ENCODE peak calls at places on chromosomes 16 and 17, in eight cellular contexts. One of them, this sample, is unnamed.

GRCh38 chr17:43902190-43902589 is 5.1 kb downstream of the MPP2 start:
- DNase-seq in CD4-positive, alpha-beta T cell: no peak
- DNase-seq in BE2C: no peak
- DNase-seq in tibial artery: no peak
- DNase-seq in neural progenitor cell: peak; percentile 84
- DNase-seq in uterus: no peak
- DNase-seq in H9: no peak
- DNase-seq in hepatocyte: no peak
- DNase-seq in this sample: no peak

GRCh38 chr16:1183235-1183907 is 30.5 kb downstream of the CACNA1H start:
- DNase-seq in CD4-positive, alpha-beta T cell: no peak
- DNase-seq in BE2C: peak; percentile 77
- DNase-seq in tibial artery: peak; percentile 46
- DNase-seq in neural progenitor cell: peak; percentile 75
- DNase-seq in uterus: peak; percentile 87
- DNase-seq in H9: no peak
- DNase-seq in hepatocyte: peak; percentile 73
- DNase-seq in this sample: peak; percentile 47

GRCh38 chr17:21359483-21359840 is 16.7 kb upstream of the KCNJ12 start:
- DNase-seq in CD4-positive, alpha-beta T cell: no peak
- DNase-seq in BE2C: no peak
- DNase-seq in tibial artery: no peak
- DNase-seq in neural progenitor cell: no peak
- DNase-seq in uterus: no peak
- DNase-seq in H9: no peak
- DNase-seq in hepatocyte: no peak
- DNase-seq in this sample: no peak

GRCh38 chr17:82171750-82172375 is 40.8 kb downstream of the CCDC57 start:
- DNase-seq in CD4-positive, alpha-beta T cell: no peak
- DNase-seq in BE2C: no peak
- DNase-seq in tibial artery: no peak
- DNase-seq in neural progenitor cell: no peak
- DNase-seq in uterus: no peak
- DNase-seq in H9: no peak
- DNase-seq in hepatocyte: no peak
- DNase-seq in this sample: no peak

GRCh38 chr17:38728290-38728831 is 1.8 kb upstream of the CISD3 start:
- DNase-seq in CD4-positive, alpha-beta T cell: peak; percentile 63
- DNase-seq in BE2C: no peak
- DNase-seq in tibial artery: no peak
- DNase-seq in neural progenitor cell: no peak
- DNase-seq in uterus: no peak
- DNase-seq in H9: no peak
- DNase-seq in hepatocyte: no peak
- DNase-seq in this sample: no peak

GRCh38 chr17:61394630-61395408 is 4.8 kb upstream of the TBX2 start:
- DNase-seq in CD4-positive, alpha-beta T cell: no peak
- DNase-seq in BE2C: peak; percentile 60
- DNase-seq in tibial artery: no peak
- DNase-seq in neural progenitor cell: no peak
- DNase-seq in uterus: no peak
- DNase-seq in H9: no peak
- DNase-seq in hepatocyte: no peak
- DNase-seq in this sample: no peak

GRCh38 chr17:6756425-6757012 is 673 bp downstream of the XAF1 start:
- DNase-seq in CD4-positive, alpha-beta T cell: no peak
- DNase-seq in BE2C: no peak
- DNase-seq in tibial artery: no peak
- DNase-seq in neural progenitor cell: no peak
- DNase-seq in uterus: no peak
- DNase-seq in H9: no peak
- DNase-seq in hepatocyte: no peak
- DNase-seq in this sample: no peak

GRCh38 chr17:43905985-43906852 is 1.1 kb downstream of the MPP2 start:
- DNase-seq in CD4-positive, alpha-beta T cell: no peak
- DNase-seq in BE2C: peak; percentile 79
- DNase-seq in tibial artery: peak; percentile 85
- DNase-seq in neural progenitor cell: peak; percentile 92
- DNase-seq in uterus: peak; percentile 90
- DNase-seq in H9: peak; percentile 94
- DNase-seq in hepatocyte: peak; percentile 84
- DNase-seq in this sample: peak; percentile 59

GRCh38 chr17:55161935-55162555 is 102.7 kb upstream of the HLF start:
- DNase-seq in CD4-positive, alpha-beta T cell: no peak
- DNase-seq in BE2C: no peak
- DNase-seq in tibial artery: no peak
- DNase-seq in neural progenitor cell: no peak
- DNase-seq in uterus: no peak
- DNase-seq in H9: no peak
- DNase-seq in hepatocyte: no peak
- DNase-seq in this sample: no peak

GRCh38 chr17:7336240-7337175 is at the start of gene ACAP1:
- DNase-seq in CD4-positive, alpha-beta T cell: peak; percentile 93
- DNase-seq in BE2C: no peak
- DNase-seq in tibial artery: no peak
- DNase-seq in neural progenitor cell: no peak
- DNase-seq in uterus: no peak
- DNase-seq in H9: peak; percentile 94
- DNase-seq in hepatocyte: no peak
- DNase-seq in this sample: no peak

GRCh38 chr17:80422276-80422675 is 7.3 kb downstream of the ENDOV start:
- DNase-seq in CD4-positive, alpha-beta T cell: no peak
- DNase-seq in BE2C: no peak
- DNase-seq in tibial artery: no peak
- DNase-seq in neural progenitor cell: no peak
- DNase-seq in uterus: no peak
- DNase-seq in H9: no peak
- DNase-seq in hepatocyte: no peak
- DNase-seq in this sample: no peak
- TF ChIP-seq CTCF in CD4-positive, alpha-beta T cell: no peak
- TF ChIP-seq CTCF in BE2C: no peak
- TF ChIP-seq CTCF in tibial artery: no peak
- TF ChIP-seq CTCF in neural progenitor cell: no peak
- TF ChIP-seq CTCF in uterus: no peak
- TF ChIP-seq CTCF in H9: no peak
- TF ChIP-seq CTCF in hepatocyte: no peak
- TF ChIP-seq CTCF in this sample: no peak

GRCh38 chr16:88458039-88458772 is 5.1 kb downstream of the ZFPM1 start:
- DNase-seq in CD4-positive, alpha-beta T cell: no peak
- DNase-seq in BE2C: peak; percentile 71
- DNase-seq in tibial artery: no peak
- DNase-seq in neural progenitor cell: no peak
- DNase-seq in uterus: no peak
- DNase-seq in H9: no peak
- DNase-seq in hepatocyte: no peak
- DNase-seq in this sample: no peak

GRCh38 chr16:88454315-88455057 is 1.4 kb downstream of the ZFPM1 start:
- DNase-seq in CD4-positive, alpha-beta T cell: peak; percentile 50
- DNase-seq in BE2C: no peak
- DNase-seq in tibial artery: no peak
- DNase-seq in neural progenitor cell: peak; percentile 56
- DNase-seq in uterus: no peak
- DNase-seq in H9: no peak
- DNase-seq in hepatocyte: no peak
- DNase-seq in this sample: no peak

GRCh38 chr16:88453621-88454314 is 688 bp downstream of the ZFPM1 start:
- DNase-seq in CD4-positive, alpha-beta T cell: no peak
- DNase-seq in BE2C: no peak
- DNase-seq in tibial artery: no peak
- DNase-seq in neural progenitor cell: peak; percentile 52
- DNase-seq in uterus: no peak
- DNase-seq in H9: no peak
- DNase-seq in hepatocyte: peak; percentile 58
- DNase-seq in this sample: no peak

GRCh38 chr16:88456356-88457292 is 3.5 kb downstream of the ZFPM1 start:
- DNase-seq in CD4-positive, alpha-beta T cell: peak; percentile 46
- DNase-seq in BE2C: no peak
- DNase-seq in tibial artery: no peak
- DNase-seq in neural progenitor cell: no peak
- DNase-seq in uterus: no peak
- DNase-seq in H9: no peak
- DNase-seq in hepatocyte: no peak
- DNase-seq in this sample: no peak

GRCh38 chr16:88455610-88456355 is 2.7 kb downstream of the ZFPM1 start:
- DNase-seq in CD4-positive, alpha-beta T cell: peak; percentile 44
- DNase-seq in BE2C: no peak
- DNase-seq in tibial artery: no peak
- DNase-seq in neural progenitor cell: peak; percentile 60
- DNase-seq in uterus: no peak
- DNase-seq in H9: no peak
- DNase-seq in hepatocyte: peak; percentile 71
- DNase-seq in this sample: peak; percentile 37
- TF ChIP-seq CTCF in CD4-positive, alpha-beta T cell: peak; percentile 17
- TF ChIP-seq CTCF in BE2C: no peak
- TF ChIP-seq CTCF in tibial artery: no peak
- TF ChIP-seq CTCF in neural progenitor cell: no peak
- TF ChIP-seq CTCF in uterus: no peak
- TF ChIP-seq CTCF in H9: peak; percentile 2
- TF ChIP-seq CTCF in hepatocyte: no peak
- TF ChIP-seq CTCF in this sample: no peak

GRCh38 chr16:81067166-81067565 is 9.9 kb downstream of the C16orf46 start:
- DNase-seq in CD4-positive, alpha-beta T cell: no peak
- DNase-seq in BE2C: no peak
- DNase-seq in tibial artery: no peak
- DNase-seq in neural progenitor cell: no peak
- DNase-seq in uterus: no peak
- DNase-seq in H9: no peak
- DNase-seq in hepatocyte: no peak
- DNase-seq in this sample: no peak

GRCh38 chr16:81060576-81061306 is 16.3 kb downstream of the C16orf46 start:
- DNase-seq in CD4-positive, alpha-beta T cell: no peak
- DNase-seq in BE2C: no peak
- DNase-seq in tibial artery: no peak
- DNase-seq in neural progenitor cell: no peak
- DNase-seq in uterus: no peak
- DNase-seq in H9: no peak
- DNase-seq in hepatocyte: no peak
- DNase-seq in this sample: no peak

GRCh38 chr16:81061307-81061640 is 15.8 kb downstream of the C16orf46 start:
- DNase-seq in CD4-positive, alpha-beta T cell: no peak
- DNase-seq in BE2C: no peak
- DNase-seq in tibial artery: no peak
- DNase-seq in neural progenitor cell: no peak
- DNase-seq in uterus: no peak
- DNase-seq in H9: no peak
- DNase-seq in hepatocyte: no peak
- DNase-seq in this sample: no peak

GRCh38 chr16:81066700-81067099 is 10.3 kb downstream of the C16orf46 start:
- DNase-seq in CD4-positive, alpha-beta T cell: no peak
- DNase-seq in BE2C: no peak
- DNase-seq in tibial artery: no peak
- DNase-seq in neural progenitor cell: no peak
- DNase-seq in uterus: no peak
- DNase-seq in H9: no peak
- DNase-seq in hepatocyte: peak; percentile 27
- DNase-seq in this sample: no peak

GRCh38 chr16:81061855-81062608 is 15.0 kb downstream of the C16orf46 start:
- DNase-seq in CD4-positive, alpha-beta T cell: no peak
- DNase-seq in BE2C: no peak
- DNase-seq in tibial artery: no peak
- DNase-seq in neural progenitor cell: no peak
- DNase-seq in uterus: no peak
- DNase-seq in H9: peak; percentile 39
- DNase-seq in hepatocyte: no peak
- DNase-seq in this sample: no peak
- TF ChIP-seq CTCF in CD4-positive, alpha-beta T cell: no peak
- TF ChIP-seq CTCF in BE2C: no peak
- TF ChIP-seq CTCF in tibial artery: no peak
- TF ChIP-seq CTCF in neural progenitor cell: no peak
- TF ChIP-seq CTCF in uterus: no peak
- TF ChIP-seq CTCF in H9: peak; percentile 26
- TF ChIP-seq CTCF in hepatocyte: no peak
- TF ChIP-seq CTCF in this sample: no peak

GRCh38 chr17:75617218-75617617 is 16.0 kb upstream of the SMIM5 start:
- DNase-seq in CD4-positive, alpha-beta T cell: no peak
- DNase-seq in BE2C: no peak
- DNase-seq in tibial artery: no peak
- DNase-seq in neural progenitor cell: no peak
- DNase-seq in uterus: no peak
- DNase-seq in H9: no peak
- DNase-seq in hepatocyte: no peak
- DNase-seq in this sample: peak; percentile 93

GRCh38 chr17:75622771-75623273 is 10.4 kb upstream of the SMIM5 start:
- DNase-seq in CD4-positive, alpha-beta T cell: no peak
- DNase-seq in BE2C: no peak
- DNase-seq in tibial artery: no peak
- DNase-seq in neural progenitor cell: no peak
- DNase-seq in uterus: no peak
- DNase-seq in H9: no peak
- DNase-seq in hepatocyte: no peak
- DNase-seq in this sample: no peak

GRCh38 chr17:75617675-75618074 is 15.6 kb upstream of the SMIM5 start:
- DNase-seq in CD4-positive, alpha-beta T cell: no peak
- DNase-seq in BE2C: no peak
- DNase-seq in tibial artery: no peak
- DNase-seq in neural progenitor cell: no peak
- DNase-seq in uterus: no peak
- DNase-seq in H9: no peak
- DNase-seq in hepatocyte: no peak
- DNase-seq in this sample: no peak

GRCh38 chr17:75622071-75622470 is 11.2 kb upstream of the SMIM5 start:
- DNase-seq in CD4-positive, alpha-beta T cell: no peak
- DNase-seq in BE2C: no peak
- DNase-seq in tibial artery: no peak
- DNase-seq in neural progenitor cell: no peak
- DNase-seq in uterus: no peak
- DNase-seq in H9: no peak
- DNase-seq in hepatocyte: no peak
- DNase-seq in this sample: no peak

DNA sequence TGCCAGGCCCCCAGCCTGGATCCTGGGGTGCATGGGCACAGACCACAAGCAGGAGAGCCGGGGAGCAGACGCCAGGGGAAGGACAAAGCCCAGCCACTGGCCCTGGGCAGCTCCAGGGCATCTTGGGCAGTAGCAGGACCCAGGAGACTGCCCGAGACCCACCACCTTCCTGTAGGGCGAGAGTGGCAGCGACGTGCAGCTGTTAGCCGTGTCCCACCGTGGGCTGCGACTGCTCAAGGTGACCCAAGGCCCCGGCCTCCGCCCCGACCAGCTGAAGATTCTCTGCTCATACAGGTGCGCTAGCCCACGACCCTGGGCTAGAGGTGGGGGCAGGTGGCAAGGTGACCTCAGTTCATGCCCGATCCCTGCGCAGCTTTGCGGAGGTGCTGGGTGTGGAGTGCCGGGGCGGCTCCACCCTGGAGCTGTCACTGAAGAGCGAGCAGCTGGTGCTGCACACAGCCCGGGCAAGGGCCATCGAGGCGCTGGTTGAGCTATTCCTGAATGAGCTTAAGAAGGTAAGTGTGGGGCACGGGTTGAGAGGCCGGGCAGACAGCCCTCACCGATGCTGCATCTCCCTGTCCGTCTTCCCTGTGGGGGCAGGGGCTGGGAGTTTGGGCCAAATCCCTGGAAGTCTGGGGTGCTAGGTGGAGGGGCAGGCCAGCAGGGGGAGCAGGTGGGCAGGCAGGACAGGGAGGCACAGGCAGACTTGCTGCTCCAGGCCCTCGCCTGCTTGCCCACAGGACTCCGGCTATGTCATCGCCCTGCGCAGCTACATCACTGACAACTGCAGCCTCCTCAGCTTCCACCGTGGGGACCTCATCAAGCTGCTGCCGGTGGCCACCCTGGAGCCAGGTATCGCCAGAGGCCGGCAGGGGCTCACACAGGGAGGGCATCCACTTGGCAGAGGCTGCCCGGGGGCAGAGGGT is 13.5 kb upstream of the SMIM5 start:
- DNase-seq in CD4-positive, alpha-beta T cell: no peak
- DNase-seq in BE2C: peak; percentile 90
- DNase-seq in tibial artery: no peak
- DNase-seq in neural progenitor cell: peak; percentile 80
- DNase-seq in uterus: no peak
- DNase-seq in H9: peak; percentile 96
- DNase-seq in hepatocyte: no peak
- DNase-seq in this sample: peak; percentile 76
- TF ChIP-seq CTCF in CD4-positive, alpha-beta T cell: peak; percentile 25
- TF ChIP-seq CTCF in BE2C: peak; percentile 69
- TF ChIP-seq CTCF in tibial artery: peak; percentile 11
- TF ChIP-seq CTCF in neural progenitor cell: peak; percentile 72
- TF ChIP-seq CTCF in uterus: no peak
- TF ChIP-seq CTCF in H9: peak; percentile 83
- TF ChIP-seq CTCF in hepatocyte: peak; percentile 39
- TF ChIP-seq CTCF in this sample: peak; percentile 55